ENCODE peak calls at places on chromosomes 16 and 17, in seven cellular contexts. Y, H, N, C, A, T and I are unnamed samples. For H3K9me3, the result is how much of the 10 kb centered on the place peaks cover.

GRCh38 chr17:36935681-36936454 is 1.4 kb upstream of the LHX1 start:
- DNase-seq in H (no peak), C (no peak), N (peak), T (peak), Y (no peak), A (no peak), I (no peak)

GRCh38 chr17:40322417-40323315 is 13.7 kb downstream of the RARA start:
- DNase-seq in Y (peak), H (peak), N (peak), C (peak), T (no peak), A (no peak), I (peak)

GRCh38 chr16:67431077-67431804 is at the start of gene HSD11B2:
- DNase-seq in A (peak), H (peak), N (peak), T (peak), C (no peak), Y (peak), I (no peak)

GRCh38 chr17:8256291-8256690 is 7.2 kb downstream of the PFAS start:
- DNase-seq in H (no peak), C (no peak), T (no peak), N (no peak), Y (no peak), A (no peak), I (no peak)

GRCh38 chr16:4574919-4575705 is 19.0 kb downstream of the C16orf96 start:
- DNase-seq in C (no peak), A (no peak), N (no peak), H (no peak), T (no peak), Y (no peak), I (no peak)

GRCh38 chr16:23679274-23679985 is 741 bp downstream of the PLK1 start:
- DNase-seq in H (peak), T (peak), N (peak), Y (no peak), C (no peak), A (no peak), I (no peak)

GRCh38 chr16:51698647-51699046 is 547.6 kb upstream of the SALL1 start:
- DNase-seq in A (no peak), Y (no peak), C (no peak), H (no peak), T (no peak), N (no peak), I (no peak)

GRCh38 chr16:12079411-12079965 is 103.0 kb downstream of the SNX29 start:
- DNase-seq in C (no peak), T (no peak), N (no peak), Y (no peak), A (no peak), H (no peak), I (no peak)

GRCh38 chr17:58969156-58969555 is 137.5 kb downstream of the TRIM37 start:
- DNase-seq in N (no peak), H (peak), T (no peak), Y (no peak), C (no peak), A (no peak), I (no peak)

GRCh38 chr17:74117087-74117486 is 86.4 kb upstream of the RPL38 start:
- DNase-seq in T (no peak), C (no peak), A (no peak), N (no peak), Y (no peak), H (no peak), I (no peak)

GRCh38 chr16:47523342-47524006 is 62.3 kb downstream of the PHKB start:
- DNase-seq in A (no peak), N (peak), C (no peak), T (no peak), H (no peak), Y (no peak), I (no peak)

GRCh38 chr17:38591759-38592241 is 14.0 kb downstream of the SRCIN1 start:
- DNase-seq in Y (no peak), H (peak), T (no peak), A (no peak), N (no peak), C (no peak), I (no peak)

GRCh38 chr16:47574091-47575054 is 113.2 kb downstream of the PHKB start:
- DNase-seq in T (no peak), N (no peak), H (peak), Y (no peak), A (no peak), C (no peak), I (no peak)

GRCh38 chr16:4415538-4416199 is 727 bp downstream of the CORO7 start:
- DNase-seq in T (peak), Y (peak), A (no peak), H (peak), N (no peak), C (peak), I (peak)

GRCh38 chr16:5466551-5466950 is 369.0 kb upstream of the EEF2KMT start:
- DNase-seq in A (no peak), N (no peak), C (no peak), H (no peak), T (no peak), Y (no peak), I (no peak)

GRCh38 chr17:21282231-21282630 is 2.3 kb upstream of the MAP2K3 start:
- DNase-seq in N (peak), C (no peak), H (peak), A (no peak), Y (no peak), T (no peak), I (no peak)

GRCh38 chr16:70395345-70395901 is 43.5 kb downstream of the ST3GAL2 start:
- DNase-seq in H (peak), Y (peak), T (peak), N (peak), A (no peak), C (no peak), I (peak)

GRCh38 chr17:7348478-7349242 is 3.3 kb upstream of the KCTD11 start:
- DNase-seq in C (no peak), A (peak), T (no peak), H (peak), N (no peak), Y (no peak), I (no peak)

GRCh38 chr16:29806096-29806579 is at the start of gene MAZ:
- DNase-seq in Y (no peak), N (peak), T (no peak), H (no peak), A (no peak), C (no peak), I (peak)

GRCh38 chr16:75244225-75244792 is 7.1 kb downstream of the BCAR1 start:
- DNase-seq in A (no peak), Y (no peak), H (peak), N (no peak), T (no peak), C (peak), I (no peak)

GRCh38 chr17:30273373-30273772 is 18.4 kb downstream of the BLMH start:
- DNase-seq in Y (no peak), H (peak), T (no peak), C (no peak), N (no peak), A (no peak), I (no peak)

GRCh38 chr16:84720180-84720579 is 20.4 kb downstream of the USP10 start:
- DNase-seq in T (no peak), Y (no peak), A (no peak), C (no peak), N (no peak), H (no peak), I (no peak)

GRCh38 chr16:58500329-58501241 is 642 bp downstream of the NDRG4 start:
- DNase-seq in T (peak), C (no peak), A (no peak), H (no peak), N (no peak), Y (no peak), I (no peak)

GRCh38 chr16:28910046-28911031 is 14.7 kb downstream of the RABEP2 start:
- DNase-seq in C (no peak), A (no peak), T (no peak), H (no peak), N (peak), Y (no peak), I (no peak)

GRCh38 chr16:29737713-29738112 is 8.1 kb downstream of the C16orf54 start:
- DNase-seq in A (no peak), Y (no peak), H (no peak), N (no peak), T (no peak), C (no peak), I (no peak)

GRCh38 chr17:76515291-76515949 is 14.2 kb upstream of the RHBDF2 start:
- DNase-seq in A (peak), T (no peak), C (peak), Y (peak), H (peak), N (no peak), I (peak)

GRCh38 chr17:68461122-68461539 is 3.8 kb upstream of the WIPI1 start:
- DNase-seq in T (no peak), A (no peak), Y (no peak), N (no peak), H (no peak), C (no peak), I (no peak)

GRCh38 chr17:2395258-2396170 is 5.3 kb downstream of the MNT start:
- DNase-seq in A (no peak), H (peak), C (no peak), T (peak), N (peak), Y (no peak), I (no peak)

GRCh38 chr17:76528156-76528527 is 9.4 kb downstream of the CYGB start:
- DNase-seq in N (no peak), C (no peak), T (no peak), A (peak), Y (peak), H (no peak), I (no peak)

GRCh38 chr17:9537177-9537776 is 38.3 kb downstream of the STX8 start:
- DNase-seq in A (no peak), H (no peak), Y (no peak), T (no peak), N (no peak), C (no peak), I (no peak)

GRCh38 chr17:12180644-12181261 is 160.1 kb downstream of the MAP2K4 start:
- DNase-seq in H (peak), T (peak), N (peak), Y (no peak), A (peak), C (peak), I (no peak)

GRCh38 chr17:80720624-80721577 is 176.3 kb downstream of the RPTOR start:
- DNase-seq in N (peak), A (peak), Y (no peak), C (no peak), H (peak), T (no peak), I (peak)

GRCh38 chr16:14302399-14303181 is 231.5 kb downstream of the MRTFB start:
- DNase-seq in C (no peak), H (peak), Y (no peak), A (peak), N (peak), T (peak), I (no peak)

GRCh38 chr16:23570992-23571632 is 13.6 kb downstream of the UBFD1 start:
- DNase-seq in T (no peak), A (no peak), N (no peak), C (no peak), H (no peak), Y (no peak), I (no peak)

GRCh38 chr17:83099570-83100181 is 20.3 kb downstream of the METRNL start:
- DNase-seq in Y (no peak), H (peak), A (no peak), C (no peak), N (no peak), T (no peak), I (no peak)
- H3K9me3 ChIP-seq in Y (under half), H (under half), A (under half), C (under half), N (under half), T (under half), I (under half)

GRCh38 chr16:35450648-35451047 is 1991.2 kb downstream of the TP53TG3F start:
- DNase-seq in H (no peak), N (no peak), Y (no peak), C (no peak), A (no peak), T (no peak), I (no peak)
- H3K9me3 ChIP-seq in H (under half), N (under half), Y (half or more), C (under half), A (under half), T (under half), I (under half)

DNA sequence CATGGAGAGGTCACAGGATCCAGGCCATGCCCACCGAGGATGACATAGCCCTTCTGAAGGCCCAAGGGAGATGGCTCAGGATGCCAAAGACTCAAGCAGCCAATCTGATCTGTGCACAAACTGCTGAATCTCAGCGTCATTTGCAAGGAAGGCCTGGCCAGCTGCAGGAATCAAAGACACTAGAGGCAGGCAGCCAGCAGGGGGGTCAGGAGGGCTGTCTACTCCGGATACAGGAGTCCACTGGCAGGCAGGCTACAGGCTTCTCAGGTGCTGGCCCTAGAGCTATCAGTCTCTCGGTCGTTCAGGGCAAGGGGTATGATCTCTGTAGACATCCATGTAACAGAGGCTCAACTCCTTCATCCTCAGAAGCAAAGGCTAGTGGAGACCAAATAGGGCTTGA is 1735.3 kb downstream of the TP53TG3F start:
- DNase-seq in T (no peak), A (no peak), N (no peak), H (no peak), Y (no peak), C (peak), I (no peak)
- H3K9me3 ChIP-seq in T (under half), A (under half), N (under half), H (under half), Y (under half), C (under half), I (under half)

GRCh38 chr16:10405386-10405939 is 19.6 kb downstream of the ATF7IP2 start:
- DNase-seq in T (no peak), A (no peak), H (peak), Y (no peak), C (no peak), N (no peak), I (no peak)

GRCh38 chr16:10408824-10409381 is 23.0 kb downstream of the ATF7IP2 start:
- DNase-seq in A (no peak), N (peak), C (no peak), H (peak), T (no peak), Y (no peak), I (no peak)

GRCh38 chr16:10412935-10413601 is 27.2 kb downstream of the ATF7IP2 start:
- DNase-seq in H (no peak), Y (no peak), C (no peak), T (no peak), A (no peak), N (no peak), I (no peak)

DNA sequence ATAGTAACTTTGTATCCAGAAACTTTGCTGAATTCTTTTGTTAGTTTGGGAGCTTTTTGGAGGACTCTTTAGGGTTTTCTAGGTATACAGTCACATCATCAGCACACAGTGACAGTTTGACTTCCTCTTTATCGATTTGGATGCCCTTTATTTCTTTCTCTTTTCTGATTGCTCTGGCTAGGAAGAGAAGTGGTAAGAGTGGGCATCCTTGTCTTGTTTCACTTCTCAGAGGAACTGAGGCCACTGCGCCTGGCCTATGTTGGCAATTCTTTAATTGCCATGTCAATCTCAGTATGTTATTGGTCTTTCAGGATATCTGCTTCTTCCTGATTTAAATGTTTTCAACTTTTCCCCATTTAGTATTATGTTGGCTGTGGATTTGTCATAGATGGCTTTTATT is 24.6 kb downstream of the ATF7IP2 start:
- DNase-seq in C (no peak), Y (no peak), T (no peak), H (no peak), N (no peak), A (no peak), I (no peak)
- H3K9me3 ChIP-seq in C (under half), Y (half or more), T (under half), H (under half), N (under half), A (under half), I (under half)

DNA sequence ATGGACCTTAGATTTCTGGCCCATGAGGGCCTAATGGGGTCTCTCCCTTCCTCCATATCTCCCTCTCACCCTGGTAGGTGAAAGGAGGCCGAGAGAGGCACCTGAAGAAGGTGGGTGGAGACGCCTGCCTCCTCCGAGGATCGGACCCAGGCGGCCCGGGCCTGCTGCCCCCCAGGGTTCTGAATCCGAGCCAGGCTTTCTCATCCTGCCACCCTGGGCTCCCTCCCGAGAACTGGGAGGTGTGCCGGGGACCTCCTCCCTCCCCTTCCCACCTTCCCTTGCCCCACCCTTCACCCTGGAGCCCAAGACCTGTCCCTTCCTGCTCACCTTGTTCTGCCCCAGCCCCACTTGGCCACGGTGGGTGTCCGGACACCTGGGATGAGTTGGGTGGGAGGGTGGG is 5.0 kb downstream of the FBXL19 start:
- DNase-seq in T (no peak), H (no peak), C (no peak), A (no peak), N (no peak), Y (no peak), I (no peak)
- H3K9me3 ChIP-seq in T (under half), H (under half), C (under half), A (under half), N (under half), Y (under half), I (under half)

GRCh38 chr17:5181509-5182305 is 10.0 kb downstream of the ZNF594 start:
- DNase-seq in C (no peak), N (no peak), H (no peak), A (no peak), T (no peak), Y (no peak), I (no peak)

GRCh38 chr17:5183410-5183793 is 8.3 kb downstream of the ZNF594 start:
- DNase-seq in T (no peak), Y (no peak), N (no peak), C (no peak), H (no peak), A (no peak), I (no peak)

GRCh38 chr17:5179003-5179402 is 12.7 kb downstream of the ZNF594 start:
- DNase-seq in H (no peak), N (no peak), A (no peak), Y (no peak), C (no peak), T (no peak), I (no peak)

GRCh38 chr17:5184284-5184683 is 7.4 kb downstream of the ZNF594 start:
- DNase-seq in H (no peak), Y (no peak), N (no peak), T (no peak), C (no peak), A (no peak), I (no peak)

GRCh38 chr17:5182597-5183409 is 8.9 kb downstream of the ZNF594 start:
- DNase-seq in H (no peak), A (no peak), Y (no peak), T (no peak), C (no peak), N (no peak), I (no peak)
- H3K9me3 ChIP-seq in H (under half), A (half or more), Y (half or more), T (under half), C (half or more), N (half or more), I (under half)

GRCh38 chr16:3413730-3414379 is 12.8 kb downstream of the ZNF174 start:
- DNase-seq in Y (no peak), N (no peak), H (peak), C (no peak), A (no peak), T (no peak), I (no peak)
- H3K9me3 ChIP-seq in Y (half or more), N (half or more), H (under half), C (half or more), A (under half), T (under half), I (under half)

DNA sequence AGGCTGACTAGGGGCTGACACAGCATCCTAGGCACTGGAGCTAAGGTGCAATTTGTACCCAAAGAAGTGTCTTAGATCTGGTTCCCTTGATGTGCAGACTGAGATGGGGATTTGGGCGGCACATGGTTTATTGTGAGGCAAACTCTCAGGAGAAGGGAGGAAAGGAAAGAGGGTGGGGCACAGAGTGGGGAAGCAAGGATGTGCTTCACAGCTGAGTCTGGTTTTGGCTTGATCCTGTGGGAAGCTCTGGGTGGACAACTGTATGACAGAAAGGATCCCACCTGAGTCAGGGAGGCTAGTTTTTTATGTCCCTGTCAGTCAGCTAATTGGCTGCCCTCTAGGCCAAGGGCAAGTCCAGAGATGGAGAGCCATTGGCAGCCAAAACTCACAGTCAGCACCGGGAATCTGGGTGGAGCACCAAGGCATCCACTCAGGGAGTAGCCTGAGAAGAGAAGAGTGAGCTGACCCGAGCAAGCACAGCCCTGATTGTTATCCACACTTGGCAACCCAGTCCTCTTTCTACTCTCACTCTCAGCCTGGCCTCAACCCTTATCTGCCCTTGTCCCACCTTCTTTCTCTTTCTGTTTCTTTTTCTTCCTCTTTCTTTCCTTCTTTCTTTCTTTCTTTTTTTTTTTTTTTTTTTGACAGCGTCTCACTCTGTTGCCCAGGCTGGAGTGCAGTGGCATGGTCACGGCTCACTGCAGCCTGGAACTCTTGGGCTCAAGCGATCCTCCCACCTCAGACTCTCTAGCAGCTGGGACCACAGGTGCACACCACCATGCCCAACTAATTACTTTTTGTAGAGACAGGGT is 12.0 kb downstream of the ARL4D start:
- DNase-seq in H (no peak), A (no peak), N (no peak), T (no peak), C (no peak), Y (no peak), I (no peak)
- H3K9me3 ChIP-seq in H (under half), A (under half), N (under half), T (under half), C (under half), Y (under half), I (under half)

DNA sequence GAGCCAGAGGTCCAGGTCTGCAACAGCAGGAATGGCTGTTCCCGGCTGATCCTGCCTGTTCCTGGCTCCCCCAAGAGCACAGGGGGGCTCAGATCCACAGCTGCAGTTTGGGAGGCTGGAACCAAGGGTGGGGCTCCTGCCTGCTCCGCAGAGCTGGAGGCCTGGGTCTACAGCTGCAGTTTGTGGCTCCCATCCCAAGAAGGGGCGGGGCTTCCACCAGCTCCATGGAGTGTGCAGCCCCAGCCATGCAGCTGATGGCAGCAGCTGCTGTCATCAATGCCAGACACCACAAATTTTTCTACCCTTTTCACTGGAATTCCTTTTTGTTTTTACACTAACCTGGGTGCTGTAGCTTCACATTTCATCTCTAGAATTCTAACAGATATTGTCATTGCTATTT is 135.4 kb upstream of the KIF2B start:
- DNase-seq in H (no peak), A (no peak), C (no peak), Y (no peak), N (no peak), T (no peak), I (no peak)
- H3K9me3 ChIP-seq in H (under half), A (under half), C (under half), Y (under half), N (under half), T (under half), I (under half)